ENCODE peak calls at places on chromosomes 5 and 9, in six cellular contexts. S is CD4-positive, alpha-beta T cell; O is endothelial cell; M is sigmoid colon; B is left ventricle myocardium inferior; D is mucosa of descending colon. Z is an unnamed sample.

GRCh38 chr5:82365026-82365425 is 86.9 kb upstream of the RPS23 start:
- DNase-seq in O (no peak), D (no peak), M (no peak), B (no peak), S (no peak), Z (no peak)

GRCh38 chr5:170216262-170216864 is 16.4 kb upstream of the C5orf58 start:
- DNase-seq in D (no peak), O (peak), M (no peak), S (no peak), B (no peak), Z (no peak)

GRCh38 chr5:146390469-146390868 is 51.8 kb downstream of the POU4F3 start:
- DNase-seq in D (no peak), B (no peak), S (no peak), O (peak), M (no peak), Z (no peak)

GRCh38 chr9:36161187-36161586 is 8.0 kb upstream of the CCIN start:
- DNase-seq in D (no peak), O (no peak), B (no peak), S (no peak), M (no peak), Z (no peak)

GRCh38 chr9:127567898-127568617 is 44.0 kb upstream of the STXBP1 start:
- DNase-seq in O (peak), D (no peak), M (no peak), S (no peak), B (no peak), Z (no peak)

GRCh38 chr9:133320421-133320881 is 15.5 kb downstream of the SURF6 start:
- DNase-seq in D (no peak), S (no peak), O (no peak), B (no peak), M (peak), Z (no peak)

GRCh38 chr5:6649186-6649585 is 15.9 kb downstream of the SRD5A1 start:
- DNase-seq in O (no peak), B (no peak), D (no peak), S (no peak), M (no peak), Z (no peak)

GRCh38 chr5:159385994-159386711 is 55.9 kb upstream of the IL12B start:
- DNase-seq in B (no peak), O (no peak), M (no peak), D (no peak), S (no peak), Z (no peak)

GRCh38 chr5:143678148-143678906 is 133.6 kb upstream of the HMHB1 start:
- DNase-seq in S (no peak), M (no peak), O (no peak), D (no peak), B (no peak), Z (no peak)

GRCh38 chr9:136769710-136770191 is 5.4 kb upstream of the LCN15 start:
- DNase-seq in D (no peak), O (peak), M (peak), B (no peak), S (peak), Z (no peak)

GRCh38 chr5:146076028-146076427 is 29.3 kb downstream of the PLAC8L1 start:
- DNase-seq in D (peak), B (no peak), S (no peak), M (no peak), O (no peak), Z (no peak)

GRCh38 chr9:13934411-13934810 is 379.5 kb downstream of the NFIB start:
- DNase-seq in S (no peak), B (no peak), M (no peak), O (no peak), D (no peak), Z (no peak)

GRCh38 chr5:113343343-113343742 is 91.4 kb downstream of the TSSK1B start:
- DNase-seq in B (no peak), S (no peak), M (no peak), D (no peak), O (no peak), Z (no peak)

GRCh38 chr5:172383231-172383802 is 71.0 kb downstream of the SH3PXD2B start:
- DNase-seq in O (no peak), S (no peak), D (no peak), M (no peak), B (no peak), Z (no peak)

GRCh38 chr5:90201923-90202322 is 207.6 kb downstream of the CETN3 start:
- DNase-seq in B (no peak), M (no peak), O (no peak), D (no peak), S (no peak), Z (no peak)

GRCh38 chr5:54176066-54176835 is 134.1 kb downstream of the ARL15 start:
- DNase-seq in O (no peak), D (no peak), S (no peak), M (no peak), B (no peak), Z (no peak)

GRCh38 chr9:98136489-98136888 is 17.5 kb upstream of the TRIM14 start:
- DNase-seq in D (no peak), S (no peak), B (no peak), O (no peak), M (no peak), Z (no peak)

GRCh38 chr5:125367702-125368101 is 621.3 kb upstream of the ZNF608 start:
- DNase-seq in D (no peak), S (no peak), O (no peak), B (no peak), M (no peak), Z (no peak)

GRCh38 chr5:179166171-179166885 is 106.2 kb downstream of the ZNF354C start:
- DNase-seq in S (no peak), B (no peak), D (no peak), M (peak), O (no peak), Z (no peak)

GRCh38 chr5:13585324-13585723 is 359.2 kb downstream of the DNAH5 start:
- DNase-seq in O (no peak), M (no peak), S (no peak), D (no peak), B (no peak), Z (no peak)

GRCh38 chr9:83554278-83554677 is 16.1 kb upstream of the FRMD3 start:
- DNase-seq in D (no peak), M (peak), S (no peak), B (peak), O (no peak), Z (no peak)

GRCh38 chr9:108444400-108445358 is 411.1 kb downstream of the ACTL7B start:
- DNase-seq in D (no peak), O (no peak), S (no peak), B (no peak), M (peak), Z (no peak)

GRCh38 chr9:92763721-92764380 is 782 bp downstream of the BICD2 start:
- DNase-seq in M (peak), D (peak), S (peak), O (peak), B (peak), Z (no peak)

GRCh38 chr5:55037046-55037771 is 13.2 kb downstream of the GZMK start:
- DNase-seq in M (no peak), O (no peak), B (no peak), D (no peak), S (no peak), Z (no peak)

GRCh38 chr9:127519301-127520166 is 68.2 kb downstream of the LRSAM1 start:
- DNase-seq in S (no peak), D (no peak), M (no peak), O (no peak), B (no peak), Z (no peak)

GRCh38 chr9:122695696-122696095 is 20.8 kb downstream of the OR1L3 start:
- DNase-seq in S (no peak), M (no peak), O (no peak), B (no peak), D (no peak), Z (no peak)

GRCh38 chr5:43631182-43631910 is 28.4 kb downstream of the NNT start:
- DNase-seq in S (peak), B (peak), O (peak), D (no peak), M (peak), Z (peak)

GRCh38 chr5:56585973-56586740 is 229.2 kb upstream of the MAP3K1 start:
- DNase-seq in M (peak), O (peak), D (no peak), S (no peak), B (peak), Z (no peak)

GRCh38 chr5:132639706-132640130 is 18.3 kb upstream of the IL13 start:
- DNase-seq in D (no peak), S (no peak), B (no peak), O (no peak), M (no peak), Z (no peak)

GRCh38 chr5:148085934-148086333 is 22.2 kb downstream of the SPINK5 start:
- DNase-seq in S (no peak), B (no peak), D (no peak), M (no peak), O (no peak), Z (no peak)

GRCh38 chr5:95583992-95584391 is 29.1 kb downstream of the ARSK start:
- DNase-seq in S (no peak), M (no peak), B (no peak), D (no peak), O (no peak), Z (no peak)

GRCh38 chr9:85108806-85109205 is 439.3 kb downstream of the NTRK2 start:
- DNase-seq in D (no peak), M (no peak), B (no peak), S (no peak), O (no peak), Z (no peak)

GRCh38 chr5:15023266-15023665 is 151.7 kb upstream of the ANKH start:
- DNase-seq in B (no peak), M (no peak), D (no peak), O (no peak), S (no peak), Z (no peak)

GRCh38 chr5:15023846-15024245 is 152.3 kb upstream of the ANKH start:
- DNase-seq in O (no peak), B (no peak), D (no peak), S (no peak), M (no peak), Z (no peak)

GRCh38 chr5:15021286-15022046 is 149.9 kb upstream of the ANKH start:
- DNase-seq in S (no peak), M (no peak), B (no peak), D (no peak), O (no peak), Z (no peak)

GRCh38 chr5:15026011-15026481 is 154.5 kb upstream of the ANKH start:
- DNase-seq in O (no peak), S (no peak), B (no peak), M (no peak), D (no peak), Z (no peak)

GRCh38 chr5:15020731-15021130 is 149.2 kb upstream of the ANKH start:
- DNase-seq in O (no peak), B (no peak), M (no peak), D (no peak), S (no peak), Z (no peak)
- TF ChIP-seq CTCF in O (no peak), B (no peak), M (no peak), D (no peak), S (no peak), Z (no peak)

GRCh38 chr5:181223041-181223728 is at the start of gene TRIM41:
- DNase-seq in B (peak), S (peak), D (peak), M (peak), O (peak), Z (peak)
- TF ChIP-seq CTCF in B (peak), S (no peak), D (no peak), M (no peak), O (no peak), Z (no peak)

DNA sequence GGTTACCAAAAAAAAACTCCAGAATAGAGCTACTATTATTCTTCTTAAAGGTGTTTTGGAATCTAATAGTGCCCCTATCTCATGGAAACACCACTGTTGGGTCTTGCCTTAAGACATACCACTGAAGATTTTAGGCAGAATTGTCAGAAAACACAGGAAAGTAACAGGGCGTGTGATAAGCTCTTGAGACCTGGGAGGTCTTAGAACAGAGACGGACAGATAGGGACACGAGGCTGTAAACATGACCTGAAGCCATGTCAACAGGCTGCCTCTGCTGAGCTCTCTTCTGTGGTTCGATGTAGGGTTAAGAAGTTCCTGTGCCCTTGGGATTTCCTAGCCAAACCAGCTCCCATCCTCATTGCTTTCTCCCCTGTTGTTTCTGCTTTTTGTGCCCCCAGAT is 69.3 kb downstream of the CTSL start:
- DNase-seq in M (no peak), S (no peak), D (no peak), B (no peak), O (no peak), Z (no peak)
- TF ChIP-seq CTCF in M (no peak), S (no peak), D (no peak), B (no peak), O (no peak), Z (no peak)

DNA sequence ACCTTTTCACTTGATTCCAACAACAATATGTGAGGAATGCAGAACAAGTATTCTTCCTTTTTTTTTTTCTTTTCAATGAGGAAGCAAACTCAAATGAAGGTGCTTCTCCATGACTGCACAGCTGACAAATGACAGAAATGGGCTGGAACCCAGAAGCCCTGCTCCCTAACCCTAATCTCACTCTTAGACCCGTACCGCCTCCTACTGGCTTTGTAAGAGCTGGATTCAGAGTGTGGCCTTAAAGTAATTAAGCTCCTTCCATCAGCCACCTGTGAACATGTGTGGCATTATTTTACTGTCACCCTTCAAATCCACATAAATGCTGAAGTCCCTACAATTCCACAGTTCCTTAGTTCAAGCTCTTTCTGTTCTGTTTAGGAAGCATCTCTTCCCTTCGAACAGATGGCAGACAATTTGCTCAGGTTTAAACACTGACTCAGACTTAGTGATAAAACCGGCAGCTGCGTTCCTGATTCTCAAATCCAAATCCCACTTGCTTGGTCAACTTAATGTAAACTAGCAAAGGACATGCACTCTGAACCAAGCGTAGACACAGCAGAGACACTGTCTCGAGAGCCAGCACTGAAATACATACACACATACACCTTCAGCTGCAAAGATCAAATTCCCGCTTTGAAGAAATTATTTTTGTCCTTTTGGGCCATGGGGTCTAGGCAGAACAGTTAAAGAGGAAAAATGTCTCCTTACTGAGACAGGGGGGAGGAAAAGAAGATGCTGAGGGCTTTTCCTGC is 316.7 kb upstream of the TLE4 start:
- DNase-seq in M (no peak), B (no peak), O (no peak), D (no peak), S (no peak), Z (no peak)
- TF ChIP-seq CTCF in M (no peak), B (no peak), O (no peak), D (no peak), S (no peak), Z (no peak)

GRCh38 chr5:173529861-173530260 is 86.6 kb downstream of the BOD1 start:
- DNase-seq in D (no peak), M (no peak), S (no peak), B (no peak), O (no peak), Z (no peak)

GRCh38 chr5:173527671-173528070 is 88.8 kb downstream of the BOD1 start:
- DNase-seq in S (no peak), M (no peak), O (no peak), B (no peak), D (no peak), Z (no peak)

GRCh38 chr5:173532689-173533250 is 83.7 kb downstream of the BOD1 start:
- DNase-seq in D (no peak), M (no peak), B (no peak), S (no peak), O (no peak), Z (no peak)

GRCh38 chr5:173531863-173532262 is 84.6 kb downstream of the BOD1 start:
- DNase-seq in D (no peak), M (no peak), S (no peak), O (no peak), B (no peak), Z (no peak)

DNA sequence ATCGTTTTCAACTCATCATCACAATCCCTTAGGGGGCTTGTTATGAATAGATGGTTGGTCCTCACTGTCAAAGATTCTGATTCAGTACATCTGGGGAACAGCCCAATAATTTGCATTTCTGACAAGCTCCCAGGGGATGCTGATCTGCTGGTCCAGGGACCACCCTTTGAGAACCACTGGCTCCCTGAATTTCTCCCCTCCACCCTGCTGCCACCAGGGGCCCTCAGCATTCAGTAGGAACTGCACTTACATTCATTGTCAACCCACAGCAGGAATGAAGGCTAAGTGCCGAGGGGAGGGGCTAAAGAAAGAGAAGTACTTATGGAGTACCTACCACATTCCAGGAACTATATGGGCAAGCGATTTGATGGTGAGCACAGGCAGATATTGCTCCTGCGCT is 85.9 kb downstream of the BOD1 start:
- DNase-seq in D (no peak), M (no peak), S (no peak), O (no peak), B (no peak), Z (no peak)
- TF ChIP-seq CTCF in D (no peak), M (no peak), S (no peak), O (no peak), B (no peak), Z (no peak)

DNA sequence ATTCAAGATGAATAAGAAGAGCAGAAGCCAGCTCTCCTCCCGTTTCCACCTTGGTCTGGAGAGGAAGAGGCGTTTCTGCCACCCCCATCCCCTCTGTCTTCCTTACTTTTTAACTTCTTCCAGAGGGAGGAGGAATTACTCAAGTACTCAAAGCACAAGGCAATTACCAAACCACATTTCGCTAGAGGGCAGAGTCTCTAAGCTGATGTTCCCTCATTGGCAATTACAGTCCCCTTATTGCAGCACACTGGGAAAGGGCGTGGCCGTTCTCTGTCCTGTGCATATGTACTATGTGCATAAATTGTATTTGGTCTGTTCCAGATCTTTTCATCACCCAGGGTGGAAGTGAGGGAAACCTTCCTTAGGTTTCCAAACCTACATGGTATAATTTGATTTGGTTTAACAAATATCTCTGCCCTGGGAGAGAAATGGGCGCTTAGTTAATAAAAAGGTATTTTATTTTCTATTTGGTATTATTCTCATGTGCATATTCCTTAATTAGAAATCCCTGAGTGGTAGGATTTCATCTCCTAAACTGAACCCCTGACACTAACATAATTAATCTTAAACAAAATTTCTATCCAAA is 29.8 kb upstream of the ALDOB start:
- DNase-seq in M (no peak), D (peak), S (no peak), B (no peak), O (no peak), Z (no peak)
- TF ChIP-seq CTCF in M (no peak), D (peak), S (no peak), B (peak), O (no peak), Z (no peak)

GRCh38 chr5:72276219-72276752 is 43.8 kb downstream of the MRPS27 start:
- DNase-seq in B (no peak), S (no peak), O (no peak), D (no peak), M (no peak), Z (no peak)
- TF ChIP-seq CTCF in B (no peak), S (no peak), O (no peak), D (no peak), M (no peak), Z (no peak)

GRCh38 chr9:79955300-79955699 is 383.5 kb downstream of the TLE4 start:
- DNase-seq in S (no peak), B (no peak), M (no peak), D (no peak), O (no peak), Z (no peak)
- TF ChIP-seq CTCF in S (no peak), B (peak), M (no peak), D (no peak), O (no peak), Z (no peak)

GRCh38 chr5:141430332-141431113 is at the start of gene PCDHGA12:
- DNase-seq in S (no peak), M (no peak), D (no peak), O (no peak), B (peak), Z (no peak)
- TF ChIP-seq CTCF in S (no peak), M (no peak), D (no peak), O (no peak), B (peak), Z (no peak)

DNA sequence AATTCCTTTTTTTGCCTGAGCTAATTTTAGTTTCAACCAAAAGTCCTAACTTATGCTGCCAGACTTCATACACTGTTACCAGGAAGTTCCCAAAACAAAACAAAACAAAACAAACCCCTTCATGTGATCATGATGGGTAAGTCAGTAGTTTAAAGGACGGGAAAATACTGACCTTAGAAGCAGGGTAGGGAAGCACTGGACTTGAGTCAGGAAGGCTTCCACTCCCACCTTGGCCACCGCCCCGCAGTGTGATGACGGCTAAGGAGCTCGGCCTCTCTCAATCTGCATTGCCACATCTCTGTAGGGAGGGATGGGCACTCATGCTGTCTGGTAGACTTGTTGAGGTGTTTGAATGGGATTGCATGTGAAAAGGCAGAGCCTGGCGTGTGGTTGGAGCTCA is 7.0 kb upstream of the F12 start:
- DNase-seq in S (no peak), B (no peak), O (no peak), D (no peak), M (no peak), Z (no peak)
- TF ChIP-seq CTCF in S (no peak), B (no peak), O (no peak), D (no peak), M (no peak), Z (no peak)

Z was measured in activated B cell treated with CpG ODN at 0.5 μM for 24 hours.